ENCODE peak calls at places on chromosomes 16 and 17, in nine cellular contexts. K is tibial nerve, M is GM12878, X is heart right ventricle, B is colonic mucosa, C is natural killer cell, D is mesothelial cell of epicardium, E is A673, V is foreskin fibroblast. L is an unnamed sample.
A peak's percentile ranks its signal among the peaks of the same experiment; 100 is the strongest.

GRCh38 chr17:7019839-7020519 is 2.9 kb upstream of the BCL6B start:
- DNase-seq in K (no peak), M (no peak), X (peak; percentile 51), B (peak; percentile 58), C (no peak), D (no peak), E (peak; percentile 66), V (peak; percentile 75), L (no peak)

GRCh38 chr17:57889892-57890856 is 40.3 kb upstream of the MRPS23 start:
- DNase-seq in K (no peak), M (no peak), X (peak; percentile 91), B (peak; percentile 65), C (no peak), D (no peak), E (no peak), V (peak; percentile 94), L (no peak)

GRCh38 chr16:80526418-80527061 is 14.3 kb upstream of the DYNLRB2 start:
- DNase-seq in K (peak; percentile 23), M (no peak), X (no peak), B (peak; percentile 54), C (peak; percentile 35), D (no peak), E (peak; percentile 64), V (peak; percentile 75), L (no peak)

GRCh38 chr17:5128905-5129535 is 13.2 kb downstream of the USP6 start:
- DNase-seq in K (no peak), M (no peak), X (no peak), B (no peak), C (no peak), D (no peak), E (no peak), V (no peak), L (no peak)

GRCh38 chr16:18979936-18980335 is 3.8 kb upstream of the TMC7 start:
- DNase-seq in K (no peak), M (no peak), X (no peak), B (no peak), C (no peak), D (no peak), E (no peak), V (no peak), L (no peak)

GRCh38 chr17:3719265-3719664 is 4.4 kb upstream of the HASPIN start:
- DNase-seq in K (no peak), M (no peak), X (no peak), B (no peak), C (no peak), D (no peak), E (no peak), V (no peak), L (no peak)

GRCh38 chr16:65975049-65975708 is 391.3 kb upstream of the CDH5 start:
- DNase-seq in K (no peak), M (no peak), X (no peak), B (no peak), C (no peak), D (no peak), E (peak; percentile 50), V (peak; percentile 60), L (no peak)

GRCh38 chr16:66521951-66522771 is 27.8 kb downstream of the TK2 start:
- DNase-seq in K (no peak), M (peak; percentile 86), X (no peak), B (peak; percentile 57), C (peak; percentile 70), D (no peak), E (no peak), V (peak; percentile 62), L (no peak)

GRCh38 chr16:73062640-73063283 is 14.8 kb upstream of the ZFHX3 start:
- DNase-seq in K (no peak), M (no peak), X (peak; percentile 20), B (no peak), C (no peak), D (no peak), E (no peak), V (peak; percentile 32), L (no peak)

GRCh38 chr16:11510178-11510973 is 76.3 kb downstream of the LITAF start:
- DNase-seq in K (no peak), M (no peak), X (no peak), B (no peak), C (no peak), D (no peak), E (no peak), V (no peak), L (no peak)

GRCh38 chr17:37781451-37781850 is 36.6 kb upstream of the HNF1B start:
- DNase-seq in K (no peak), M (no peak), X (no peak), B (no peak), C (no peak), D (no peak), E (no peak), V (no peak), L (no peak)

GRCh38 chr17:57517216-57517518 is 227.9 kb downstream of the CCDC182 start:
- DNase-seq in K (no peak), M (no peak), X (no peak), B (no peak), C (no peak), D (no peak), E (no peak), V (no peak), L (no peak)

GRCh38 chr16:16143038-16143763 is 80.1 kb downstream of the ABCC6 start:
- DNase-seq in K (no peak), M (no peak), X (no peak), B (no peak), C (no peak), D (no peak), E (peak; percentile 17), V (peak; percentile 23), L (no peak)

GRCh38 chr17:47708864-47709541 is 15.0 kb downstream of the TBKBP1 start:
- DNase-seq in K (no peak), M (no peak), X (peak; percentile 66), B (no peak), C (no peak), D (no peak), E (no peak), V (peak; percentile 41), L (no peak)

GRCh38 chr17:9897569-9897968 is 7.5 kb downstream of the RCVRN start:
- DNase-seq in K (no peak), M (no peak), X (no peak), B (no peak), C (no peak), D (no peak), E (no peak), V (no peak), L (no peak)
- TF ChIP-seq CTCF in K (no peak), M (no peak), X (no peak), B (no peak), C (no peak), D (no peak), E (no peak), V (no peak), L (no peak)

GRCh38 chr16:29641561-29641960 is 21.5 kb upstream of the SPN start:
- DNase-seq in K (no peak), M (no peak), X (no peak), B (no peak), C (no peak), D (no peak), E (no peak), V (peak; percentile 16), L (no peak)
- TF ChIP-seq CTCF in K (no peak), M (peak; percentile 58), X (no peak), B (no peak), C (peak; percentile 39), D (no peak), E (peak; percentile 28), V (no peak), L (peak; percentile 20)

GRCh38 chr17:73215414-73215813 is 22.6 kb downstream of the COG1 start:
- DNase-seq in K (no peak), M (no peak), X (no peak), B (no peak), C (no peak), D (no peak), E (no peak), V (no peak), L (no peak)
- TF ChIP-seq CTCF in K (no peak), M (peak; percentile 0), X (no peak), B (no peak), C (no peak), D (no peak), E (no peak), V (no peak), L (no peak)

DNA sequence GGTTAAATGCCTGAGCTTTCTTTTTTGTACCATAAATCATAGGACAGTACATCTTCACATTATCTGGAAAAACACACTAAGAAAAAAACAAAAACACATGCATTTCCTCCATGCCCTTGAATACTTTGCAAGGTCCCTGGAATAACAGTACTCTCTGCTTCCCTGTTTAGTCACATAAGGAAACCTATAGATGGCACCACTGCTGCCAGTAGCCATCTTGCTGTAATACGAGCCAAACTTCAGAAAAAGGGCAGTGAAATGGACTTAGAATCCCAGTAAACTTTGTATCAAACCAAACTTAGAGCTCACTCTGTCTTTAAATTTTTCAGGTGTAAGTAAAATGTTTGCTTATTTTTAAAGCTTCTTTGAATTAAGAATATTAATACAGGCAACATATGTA is 435.5 kb downstream of the KCNJ2 start:
- DNase-seq in K (no peak), M (no peak), X (no peak), B (no peak), C (no peak), D (no peak), E (peak; percentile 5), V (no peak), L (no peak)
- TF ChIP-seq CTCF in K (no peak), M (no peak), X (no peak), B (no peak), C (no peak), D (no peak), E (peak; percentile 29), V (no peak), L (no peak)

DNA sequence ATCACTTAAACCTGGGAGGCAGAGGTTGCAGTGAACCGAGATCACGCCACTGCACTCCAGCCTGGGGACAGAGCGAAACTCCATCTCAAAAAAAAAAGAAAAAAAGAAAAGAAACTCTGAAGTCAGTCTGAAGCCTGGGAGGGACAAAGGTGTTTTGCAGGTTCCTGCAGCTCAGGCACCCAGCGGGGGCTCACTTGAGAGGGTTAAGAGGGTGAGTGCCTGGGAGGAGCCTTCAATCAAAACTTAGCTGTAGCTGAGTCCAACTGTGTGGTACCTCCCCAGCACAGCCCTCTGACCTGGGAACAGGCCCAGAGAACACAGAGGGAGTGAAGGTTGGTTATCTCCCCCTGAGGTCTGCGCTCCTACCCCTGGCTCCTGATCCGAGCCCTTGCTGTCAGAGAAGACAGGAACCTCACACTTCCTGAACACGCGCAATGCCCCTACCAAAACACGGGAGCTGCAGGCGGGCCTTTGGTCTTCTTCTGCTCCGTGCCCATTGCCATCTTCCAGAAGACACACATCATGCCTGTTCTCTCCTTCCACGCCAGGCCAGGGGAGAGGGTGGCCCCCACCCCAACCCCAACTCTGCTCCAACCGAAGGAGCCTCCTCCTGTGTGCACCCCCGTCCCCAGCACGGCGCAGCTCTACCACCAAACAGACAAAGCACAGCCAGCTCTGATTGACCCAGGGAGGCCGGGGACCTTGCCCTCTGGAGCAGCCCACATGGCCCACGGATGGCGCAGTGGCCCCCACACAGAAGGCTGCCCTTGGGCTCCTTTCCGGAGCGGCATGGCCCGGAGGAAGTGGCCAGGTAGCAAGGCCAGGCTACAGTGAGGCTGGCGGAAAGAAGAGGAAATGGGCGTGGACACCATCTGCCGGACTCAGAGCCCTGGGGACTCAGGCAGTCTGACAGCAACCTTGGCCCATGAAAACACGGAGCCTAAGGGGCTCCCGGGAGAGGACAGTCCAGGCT is 20.2 kb upstream of the ZC3H18 start:
- DNase-seq in K (no peak), M (no peak), X (no peak), B (no peak), C (no peak), D (no peak), E (no peak), V (no peak), L (no peak)
- TF ChIP-seq CTCF in K (no peak), M (no peak), X (no peak), B (no peak), C (no peak), D (no peak), E (no peak), V (no peak), L (no peak)

L was measured in D721Med.